ENCODE peak calls at places on chromosomes 5 and 9, in six cellular contexts. Q, D, Z, U, K and S are unnamed samples. For H3K4me1, the result is how much of the 10 kb centered on the place peaks cover.

GRCh38 chr9:117164512-117164911 is 250.3 kb downstream of the ASTN2 start:
- DNase-seq in Q (no peak), D (no peak), Z (no peak), U (no peak), K (no peak), S (no peak)

GRCh38 chr5:179270581-179271300 is 74.5 kb downstream of the ADAMTS2 start:
- DNase-seq in Q (no peak), D (peak), Z (no peak), U (peak), K (peak), S (peak)

GRCh38 chr5:159163027-159163699 is 46.2 kb downstream of the RNF145 start:
- DNase-seq in Q (no peak), D (no peak), Z (no peak), U (no peak), K (no peak), S (no peak)

GRCh38 chr5:150642567-150642927 is 2.1 kb downstream of the SYNPO start:
- DNase-seq in Q (no peak), D (peak), Z (no peak), U (peak), K (peak), S (peak)

GRCh38 chr5:141914154-141914743 is 9.4 kb upstream of the DELE1 start:
- DNase-seq in Q (peak), D (peak), Z (peak), U (peak), K (peak), S (peak)

GRCh38 chr5:171872666-171873065 is 87.0 kb downstream of the SMIM23 start:
- DNase-seq in Q (no peak), D (no peak), Z (no peak), U (no peak), K (no peak), S (no peak)

GRCh38 chr5:3695818-3696217 is 100.2 kb downstream of the IRX1 start:
- DNase-seq in Q (no peak), D (no peak), Z (no peak), U (no peak), K (no peak), S (no peak)

GRCh38 chr9:6184749-6185645 is 30.6 kb upstream of the IL33 start:
- DNase-seq in Q (no peak), D (peak), Z (no peak), U (peak), K (no peak), S (no peak)

GRCh38 chr5:154248691-154249090 is 58.2 kb downstream of the GALNT10 start:
- DNase-seq in Q (no peak), D (no peak), Z (no peak), U (no peak), K (no peak), S (no peak)

GRCh38 chr9:88925471-88925870 is 65.8 kb upstream of the S1PR3 start:
- DNase-seq in Q (no peak), D (no peak), Z (no peak), U (no peak), K (no peak), S (no peak)

GRCh38 chr9:4979224-4979623 is 5.8 kb upstream of the JAK2 start:
- DNase-seq in Q (no peak), D (no peak), Z (no peak), U (no peak), K (no peak), S (no peak)

GRCh38 chr5:77128411-77129061 is 41.5 kb upstream of the ZBED3 start:
- DNase-seq in Q (no peak), D (no peak), Z (no peak), U (no peak), K (no peak), S (no peak)

GRCh38 chr9:137494550-137495351 is 35.6 kb upstream of the NSMF start:
- DNase-seq in Q (no peak), D (no peak), Z (no peak), U (no peak), K (no peak), S (no peak)

GRCh38 chr9:88812938-88813670 is 178.2 kb upstream of the S1PR3 start:
- DNase-seq in Q (no peak), D (no peak), Z (no peak), U (no peak), K (no peak), S (no peak)

GRCh38 chr5:128536861-128537305 is 1.2 kb downstream of the FBN2 start:
- DNase-seq in Q (peak), D (no peak), Z (no peak), U (no peak), K (no peak), S (no peak)

GRCh38 chr5:78670870-78671269 is 22.3 kb upstream of the LHFPL2 start:
- DNase-seq in Q (no peak), D (no peak), Z (no peak), U (no peak), K (no peak), S (no peak)

GRCh38 chr5:146340260-146341081 is 1.8 kb downstream of the POU4F3 start:
- DNase-seq in Q (peak), D (peak), Z (peak), U (peak), K (no peak), S (peak)

GRCh38 chr5:110086658-110087388 is 397.1 kb downstream of the MAN2A1 start:
- DNase-seq in Q (no peak), D (peak), Z (no peak), U (peak), K (no peak), S (peak)

GRCh38 chr5:176538985-176539384 is 1.8 kb upstream of the RNF44 start:
- DNase-seq in Q (no peak), D (no peak), Z (no peak), U (no peak), K (no peak), S (no peak)

GRCh38 chr5:149860801-149861322 is 83.7 kb downstream of the PDE6A start:
- DNase-seq in Q (no peak), D (no peak), Z (peak), U (no peak), K (no peak), S (peak)

GRCh38 chr5:74622122-74622521 is 18.4 kb downstream of the ENC1 start:
- DNase-seq in Q (no peak), D (no peak), Z (no peak), U (no peak), K (no peak), S (no peak)

GRCh38 chr5:95439801-95440493 is 48.8 kb downstream of the FAM81B start:
- DNase-seq in Q (no peak), D (no peak), Z (no peak), U (no peak), K (no peak), S (no peak)

GRCh38 chr5:74404574-74405310 is 235.8 kb downstream of the ENC1 start:
- DNase-seq in Q (no peak), D (peak), Z (no peak), U (no peak), K (no peak), S (no peak)

GRCh38 chr9:115369322-115369957 is 251.5 kb upstream of the TNC start:
- DNase-seq in Q (no peak), D (no peak), Z (no peak), U (peak), K (no peak), S (no peak)

GRCh38 chr5:35859101-35859661 is 2.5 kb downstream of the IL7R start:
- DNase-seq in Q (peak), D (no peak), Z (peak), U (no peak), K (no peak), S (peak)

GRCh38 chr5:95817430-95817829 is 5.1 kb downstream of the GLRX start:
- DNase-seq in Q (no peak), D (no peak), Z (no peak), U (no peak), K (no peak), S (peak)

GRCh38 chr9:130522233-130522808 is 57.1 kb upstream of the FUBP3 start:
- DNase-seq in Q (no peak), D (no peak), Z (no peak), U (no peak), K (no peak), S (no peak)

GRCh38 chr5:172862165-172862801 is 28.2 kb downstream of the ERGIC1 start:
- DNase-seq in Q (no peak), D (no peak), Z (no peak), U (no peak), K (no peak), S (no peak)

GRCh38 chr9:73981405-73981804 is 515.7 kb upstream of the RORB start:
- DNase-seq in Q (no peak), D (no peak), Z (no peak), U (no peak), K (no peak), S (no peak)

GRCh38 chr5:14721990-14722656 is 57.6 kb downstream of the OTULIN start:
- DNase-seq in Q (no peak), D (no peak), Z (no peak), U (no peak), K (no peak), S (no peak)

GRCh38 chr5:107698286-107698685 is 27.5 kb upstream of the EFNA5 start:
- DNase-seq in Q (no peak), D (no peak), Z (no peak), U (no peak), K (no peak), S (no peak)

GRCh38 chr5:107696071-107696470 is 25.3 kb upstream of the EFNA5 start:
- DNase-seq in Q (peak), D (no peak), Z (no peak), U (no peak), K (no peak), S (no peak)

GRCh38 chr5:107700486-107700885 is 29.7 kb upstream of the EFNA5 start:
- DNase-seq in Q (no peak), D (no peak), Z (no peak), U (no peak), K (no peak), S (no peak)

GRCh38 chr5:107696511-107696910 is 25.8 kb upstream of the EFNA5 start:
- DNase-seq in Q (no peak), D (no peak), Z (no peak), U (no peak), K (no peak), S (no peak)

GRCh38 chr5:107699425-107699824 is 28.7 kb upstream of the EFNA5 start:
- DNase-seq in Q (no peak), D (no peak), Z (no peak), U (no peak), K (no peak), S (no peak)
- H3K4me1 ChIP-seq in Q (under half), D (under half), Z (under half), U (under half), K (under half), S (under half)

GRCh38 chr9:123361086-123361730 is 5.2 kb downstream of the CRB2 start:
- DNase-seq in Q (no peak), D (no peak), Z (no peak), U (no peak), K (no peak), S (no peak)
- H3K4me1 ChIP-seq in Q (half or more), D (under half), Z (under half), U (under half), K (under half), S (under half)

GRCh38 chr9:132482196-132482813 is 72.3 kb downstream of the CFAP77 start:
- DNase-seq in Q (no peak), D (no peak), Z (no peak), U (no peak), K (no peak), S (no peak)

GRCh38 chr9:132481467-132481866 is 71.5 kb downstream of the CFAP77 start:
- DNase-seq in Q (no peak), D (no peak), Z (no peak), U (no peak), K (no peak), S (no peak)

GRCh38 chr9:132474253-132474652 is 64.2 kb downstream of the CFAP77 start:
- DNase-seq in Q (peak), D (no peak), Z (no peak), U (no peak), K (no peak), S (no peak)

GRCh38 chr9:132478353-132478752 is 68.3 kb downstream of the CFAP77 start:
- DNase-seq in Q (no peak), D (no peak), Z (no peak), U (no peak), K (no peak), S (no peak)

DNA sequence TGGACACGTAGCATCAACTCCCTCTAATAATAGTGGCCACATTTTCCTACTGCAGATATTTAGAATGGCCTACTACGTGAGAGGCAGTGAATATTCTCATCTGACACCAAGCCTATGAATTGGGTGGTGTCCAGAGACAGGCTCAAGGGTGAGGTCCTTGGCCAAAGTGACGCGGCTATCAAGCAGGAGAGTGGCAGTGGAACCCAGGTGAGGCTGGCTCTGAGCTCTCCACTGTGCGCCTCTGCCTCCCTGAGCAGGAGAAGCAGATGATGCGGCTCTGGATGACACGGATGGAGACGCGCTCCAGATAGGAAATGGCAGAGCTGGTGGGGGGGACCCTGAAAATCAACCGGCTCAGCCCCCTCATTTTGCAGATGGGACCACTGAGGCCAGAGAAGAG is 69.7 kb downstream of the CFAP77 start:
- DNase-seq in Q (no peak), D (no peak), Z (no peak), U (no peak), K (no peak), S (no peak)
- H3K4me1 ChIP-seq in Q (under half), D (under half), Z (under half), U (under half), K (under half), S (under half)

GRCh38 chr9:121718063-121718462 is 66.6 kb downstream of the DAB2IP start:
- DNase-seq in Q (peak), D (no peak), Z (no peak), U (no peak), K (no peak), S (no peak)
- H3K4me1 ChIP-seq in Q (under half), D (under half), Z (under half), U (under half), K (under half), S (under half)

DNA sequence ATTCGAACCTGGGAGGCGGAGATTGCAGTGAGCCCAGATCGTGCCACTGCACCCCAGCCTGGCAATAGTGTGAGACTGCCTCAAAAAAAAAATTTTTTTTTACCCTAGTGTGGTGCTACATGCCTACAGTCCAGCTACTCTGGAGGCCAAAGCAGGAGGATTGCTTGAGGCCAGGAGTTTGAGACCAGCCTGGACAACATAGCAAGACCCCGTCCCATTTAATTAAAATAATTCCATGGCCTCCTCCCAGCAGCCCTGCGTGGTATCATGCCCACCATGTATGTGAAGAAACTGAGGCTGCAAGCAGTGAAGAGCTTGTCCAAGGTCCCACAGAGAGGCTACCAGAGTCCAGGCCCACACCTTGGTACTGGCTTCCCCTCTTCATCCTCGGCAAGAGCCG is 19.4 kb upstream of the PHYHD1 start:
- DNase-seq in Q (no peak), D (no peak), Z (no peak), U (no peak), K (no peak), S (no peak)
- H3K4me1 ChIP-seq in Q (under half), D (half or more), Z (under half), U (under half), K (under half), S (under half)

GRCh38 chr9:134347996-134348395 is 21.7 kb downstream of the RXRA start:
- DNase-seq in Q (no peak), D (no peak), Z (no peak), U (no peak), K (no peak), S (no peak)
- H3K4me1 ChIP-seq in Q (under half), D (half or more), Z (under half), U (under half), K (under half), S (under half)